ENCODE peak calls at places on chromosomes 2 and 18, in six cellular contexts. M, D, R, W, S and Z are unnamed samples.

GRCh38 chr18:36770315-36770946 is 58.4 kb downstream of the TPGS2 start:
- DNase-seq in M (no peak), D (no peak), R (no peak), W (no peak), S (no peak), Z (no peak)

GRCh38 chr2:231714639-231715498 is 6.5 kb downstream of the PTMA start:
- DNase-seq in M (peak; percentile 79), D (peak; percentile 74), R (peak; percentile 84), W (peak; percentile 80), S (peak; percentile 81), Z (no peak)

GRCh38 chr2:207855591-207855990 is 85.9 kb upstream of the FZD5 start:
- DNase-seq in M (no peak), D (no peak), R (no peak), W (no peak), S (no peak), Z (no peak)

GRCh38 chr2:219495531-219496122 is 3.1 kb upstream of the GMPPA start:
- DNase-seq in M (no peak), D (peak; percentile 55), R (peak; percentile 65), W (peak; percentile 62), S (peak; percentile 25), Z (no peak)

GRCh38 chr2:33051586-33052385 is 105.0 kb downstream of the LTBP1 start:
- DNase-seq in M (no peak), D (no peak), R (no peak), W (no peak), S (no peak), Z (no peak)

GRCh38 chr2:82795446-82795845 is 1663.6 kb downstream of the SUCLG1 start:
- DNase-seq in M (no peak), D (no peak), R (no peak), W (no peak), S (no peak), Z (no peak)

GRCh38 chr18:48950536-48951447 is at the start of gene SMAD7:
- DNase-seq in M (peak; percentile 77), D (no peak), R (no peak), W (peak; percentile 40), S (no peak), Z (no peak)

GRCh38 chr2:183024701-183025100 is 13.6 kb downstream of the NCKAP1 start:
- DNase-seq in M (no peak), D (no peak), R (no peak), W (no peak), S (no peak), Z (no peak)

GRCh38 chr2:202072226-202072625 is 829 bp upstream of the KIAA2012 start:
- DNase-seq in M (no peak), D (no peak), R (no peak), W (no peak), S (no peak), Z (no peak)

GRCh38 chr18:79348066-79348465 is 47.7 kb upstream of the NFATC1 start:
- DNase-seq in M (no peak), D (no peak), R (no peak), W (no peak), S (no peak), Z (no peak)

GRCh38 chr2:96636772-96637171 is 1.3 kb downstream of the KANSL3 start:
- DNase-seq in M (no peak), D (no peak), R (peak; percentile 48), W (no peak), S (no peak), Z (no peak)

GRCh38 chr18:29160123-29160522 is 983.2 kb upstream of the CDH2 start:
- DNase-seq in M (no peak), D (no peak), R (no peak), W (no peak), S (no peak), Z (no peak)

GRCh38 chr2:216830346-216830745 is 29.5 kb downstream of the TNP1 start:
- DNase-seq in M (no peak), D (no peak), R (no peak), W (no peak), S (no peak), Z (no peak)

GRCh38 chr2:176246324-176246723 is 22.9 kb upstream of the MTX2 start:
- DNase-seq in M (no peak), D (no peak), R (no peak), W (no peak), S (no peak), Z (no peak)

GRCh38 chr2:148582679-148583511 is 61.7 kb upstream of the EPC2 start:
- DNase-seq in M (no peak), D (no peak), R (no peak), W (no peak), S (no peak), Z (no peak)

GRCh38 chr18:45688834-45689233 is 35.1 kb upstream of the SLC14A1 start:
- DNase-seq in M (no peak), D (no peak), R (no peak), W (no peak), S (peak; percentile 51), Z (no peak)

DNA sequence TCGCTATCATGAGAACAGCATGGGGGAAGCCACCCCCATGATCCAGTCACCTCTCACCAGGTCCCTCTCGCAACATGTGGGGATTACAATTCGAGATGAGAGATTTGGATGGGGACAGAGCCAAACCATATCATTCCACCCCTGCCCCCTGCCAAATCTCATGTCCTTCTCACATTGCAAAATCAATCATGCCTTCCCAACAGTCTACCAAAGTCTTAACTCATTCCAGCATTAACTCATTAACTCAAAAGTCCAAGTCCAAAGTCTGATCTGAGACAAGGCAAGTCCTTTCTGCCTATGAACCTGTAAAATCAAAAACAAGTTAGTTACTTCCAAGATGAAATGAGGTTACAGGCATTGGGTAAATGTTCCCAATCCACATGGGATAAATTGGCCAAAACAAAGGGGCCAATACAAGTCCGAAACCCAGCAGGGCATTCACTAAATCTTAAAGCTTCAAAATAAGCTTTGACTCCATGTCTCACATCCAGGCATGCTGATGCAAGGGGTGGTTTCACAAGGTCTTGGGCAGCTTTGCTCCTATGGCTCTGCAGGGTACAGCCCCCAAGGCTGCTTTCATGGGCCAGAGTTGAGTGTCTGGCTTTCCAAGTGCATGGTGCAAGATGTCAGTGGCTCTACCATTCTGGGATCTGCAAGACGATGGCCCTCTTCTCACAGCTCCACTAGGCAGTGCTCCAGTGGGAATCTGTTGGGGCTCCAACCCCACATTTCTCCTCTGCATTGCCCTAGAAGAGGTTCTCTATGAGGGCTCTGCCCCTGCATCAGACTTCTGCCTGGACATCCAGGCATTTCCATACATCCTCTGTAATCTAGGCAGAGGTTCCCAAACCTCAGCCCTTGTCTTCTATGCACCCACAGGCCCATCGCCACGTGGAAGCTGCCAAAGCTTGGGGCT is 14.8 kb downstream of the TAF1B start:
- DNase-seq in M (no peak), D (no peak), R (no peak), W (no peak), S (no peak), Z (no peak)
- TF ChIP-seq CTCF in M (no peak), D (no peak), R (no peak), W (no peak), S (no peak), Z (no peak)

DNA sequence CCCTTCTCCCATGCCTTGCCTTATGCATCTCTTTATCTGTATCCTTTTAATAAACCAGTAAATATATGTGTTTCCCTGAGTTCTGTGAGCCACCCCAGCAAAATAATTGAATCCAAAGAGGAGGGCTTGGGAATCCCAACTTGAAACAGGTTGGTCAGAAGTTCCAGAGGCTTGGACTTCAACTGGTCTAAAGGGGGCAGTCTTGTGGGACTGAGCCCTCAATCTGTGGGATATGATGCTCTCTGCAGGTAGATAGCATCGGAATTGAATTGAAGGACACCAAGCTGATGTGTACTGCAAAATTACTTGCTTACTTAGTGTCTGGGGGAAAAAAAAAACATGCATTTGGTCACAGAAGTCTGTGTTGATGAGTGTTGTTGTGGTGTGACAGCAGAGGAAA is 1033.5 kb upstream of the TMEFF2 start:
- DNase-seq in M (no peak), D (no peak), R (no peak), W (no peak), S (no peak), Z (no peak)
- TF ChIP-seq CTCF in M (no peak), D (no peak), R (no peak), W (no peak), S (no peak), Z (no peak)

GRCh38 chr2:238433941-238434845 is 7.5 kb downstream of the ASB1 start:
- DNase-seq in M (no peak), D (no peak), R (no peak), W (no peak), S (no peak), Z (no peak)

GRCh38 chr2:238433300-238433915 is 6.7 kb downstream of the ASB1 start:
- DNase-seq in M (no peak), D (no peak), R (no peak), W (no peak), S (no peak), Z (no peak)

GRCh38 chr2:238431431-238431830 is 4.7 kb downstream of the ASB1 start:
- DNase-seq in M (no peak), D (no peak), R (no peak), W (no peak), S (no peak), Z (no peak)

GRCh38 chr2:238435752-238436096 is 9.0 kb downstream of the ASB1 start:
- DNase-seq in M (no peak), D (no peak), R (no peak), W (no peak), S (no peak), Z (no peak)

DNA sequence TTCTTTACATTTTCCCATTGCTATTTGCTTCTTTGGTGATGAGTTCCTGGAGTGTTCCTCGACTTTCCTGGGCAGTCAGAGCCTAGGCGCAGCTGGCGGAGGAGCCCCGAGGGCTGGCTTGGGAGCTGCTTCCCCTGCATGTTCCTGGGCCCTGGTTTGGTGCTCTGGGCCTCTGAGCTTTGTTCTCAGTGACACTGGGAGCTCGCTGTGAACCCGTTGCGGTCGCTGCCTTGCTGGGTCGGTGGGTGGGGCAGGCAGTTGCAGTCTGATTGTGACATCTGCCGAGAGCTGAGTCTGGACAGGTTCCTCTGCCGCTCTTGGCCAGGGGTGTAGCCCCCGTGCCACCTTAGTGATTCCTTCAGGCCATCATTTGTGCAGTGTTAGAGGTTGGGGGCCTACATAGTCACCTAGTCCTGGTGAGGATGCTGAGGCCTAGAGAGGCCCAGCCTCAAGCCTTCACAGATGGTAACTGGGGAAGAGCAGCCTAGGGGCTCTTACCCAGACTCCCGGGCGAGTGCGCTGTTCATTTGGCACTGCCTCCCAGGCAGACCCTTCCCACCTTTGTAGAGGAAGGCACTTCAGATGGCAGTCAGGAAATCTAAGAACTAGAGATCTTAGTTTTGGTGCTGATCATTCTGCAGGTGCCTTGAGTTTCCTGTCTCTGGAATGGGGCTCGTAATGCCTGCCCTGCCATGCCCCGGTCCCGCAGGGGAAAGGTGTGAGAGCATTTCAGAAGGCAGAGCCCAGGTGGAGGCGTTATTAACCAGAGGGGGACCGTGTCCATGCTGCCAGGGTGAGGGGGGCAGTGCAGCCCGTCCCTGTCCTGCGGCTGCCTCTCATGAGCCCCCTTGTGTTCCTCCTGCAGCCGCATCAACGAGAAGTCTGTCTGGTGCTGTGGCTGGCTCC is 8.4 kb downstream of the ASB1 start:
- DNase-seq in M (no peak), D (no peak), R (no peak), W (no peak), S (no peak), Z (no peak)
- TF ChIP-seq CTCF in M (no peak), D (no peak), R (no peak), W (no peak), S (no peak), Z (no peak)

DNA sequence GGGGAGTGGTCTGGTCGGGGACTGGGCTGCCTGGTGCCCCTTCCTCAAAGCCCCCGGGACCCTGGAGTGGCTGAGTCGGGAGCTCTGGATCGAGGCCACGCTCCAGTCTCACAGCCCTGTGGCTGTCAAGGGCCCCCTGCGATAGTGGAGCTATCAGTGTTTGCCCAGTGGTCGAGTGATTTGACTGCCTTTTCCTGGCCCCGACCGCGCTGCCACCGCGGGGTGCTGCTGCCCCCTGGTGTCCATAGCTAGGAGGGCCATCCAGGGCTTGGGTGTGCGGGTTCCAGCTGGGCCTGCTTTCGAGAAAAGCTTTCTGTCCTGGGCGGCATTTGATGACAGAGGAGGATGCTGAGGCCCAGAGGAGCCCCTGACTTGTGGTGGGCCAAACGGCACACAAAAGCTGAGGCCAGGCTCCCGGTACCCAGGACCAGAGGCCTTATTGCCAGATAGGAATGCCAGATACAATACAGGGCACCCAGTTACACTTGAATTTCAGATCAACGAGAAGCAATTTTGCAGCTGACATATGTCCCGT is 13.2 kb downstream of the ODC1 start:
- DNase-seq in M (peak; percentile 89), D (peak; percentile 62), R (peak; percentile 81), W (peak; percentile 79), S (peak; percentile 59), Z (no peak)
- TF ChIP-seq CTCF in M (peak; percentile 95), D (peak; percentile 97), R (peak; percentile 96), W (peak; percentile 97), S (peak; percentile 91), Z (peak; percentile 96)